ENCODE peak calls at places on chromosomes 2 and 18, in ten cellular contexts. W is stimulated activated CD4-positive, alpha-beta T cell treated with anti-CD3 and anti-CD28 coated beads, Interleukin-2, amount 100 ng/mL, for 48 hours; Q is putamen; N is amniotic epithelial cell; P is activated effector memory CD4-positive, alpha-beta T cell treated with Interleukin-2 at 50 U/mL for 16 hours; B is fibroblast of gingiva; V is T-helper 2 cell; I is natural killer cell; U is fibroblast of pulmonary artery; C is keratinocyte. R is an unnamed sample.

GRCh38 chr18:77401173-77401572 is 151.5 kb downstream of the GALR1 start:
- DNase-seq in W (no peak), Q (no peak), N (no peak), P (no peak), B (no peak), V (no peak), I (no peak), U (no peak), C (no peak), R (no peak)

GRCh38 chr2:56671973-56672569 is 488.3 kb downstream of the CCDC85A start:
- DNase-seq in W (no peak), Q (no peak), N (peak), P (no peak), B (no peak), V (no peak), I (no peak), U (peak), C (no peak), R (no peak)

GRCh38 chr2:36561223-36561944 is 36.6 kb downstream of the FEZ2 start:
- DNase-seq in W (no peak), Q (no peak), N (peak), P (no peak), B (peak), V (no peak), I (no peak), U (peak), C (peak), R (no peak)

GRCh38 chr18:69897397-69898108 is 50.1 kb downstream of the CD226 start:
- DNase-seq in W (no peak), Q (no peak), N (no peak), P (no peak), B (no peak), V (peak), I (no peak), U (no peak), C (no peak), R (no peak)

GRCh38 chr18:58222439-58223125 is 178.6 kb downstream of the NEDD4L start:
- DNase-seq in W (no peak), Q (no peak), N (no peak), P (no peak), B (no peak), V (no peak), I (no peak), U (no peak), C (no peak), R (no peak)

GRCh38 chr18:58221060-58221725 is 177.2 kb downstream of the NEDD4L start:
- DNase-seq in W (no peak), Q (peak), N (peak), P (no peak), B (no peak), V (no peak), I (no peak), U (peak), C (peak), R (no peak)

GRCh38 chr2:163171786-163172549 is 333.4 kb upstream of the KCNH7 start:
- DNase-seq in W (no peak), Q (no peak), N (peak), P (no peak), B (peak), V (no peak), I (no peak), U (peak), C (no peak), R (no peak)

GRCh38 chr18:50614838-50615237 is 55.0 kb downstream of the MAPK4 start:
- DNase-seq in W (no peak), Q (no peak), N (peak), P (no peak), B (peak), V (no peak), I (no peak), U (peak), C (no peak), R (no peak)

GRCh38 chr2:113705982-113706523 is 50.4 kb downstream of the SLC35F5 start:
- DNase-seq in W (no peak), Q (no peak), N (no peak), P (no peak), B (no peak), V (no peak), I (no peak), U (no peak), C (no peak), R (no peak)

GRCh38 chr2:151097118-151097517 is 164.5 kb downstream of the RBM43 start:
- DNase-seq in W (no peak), Q (no peak), N (no peak), P (no peak), B (peak), V (no peak), I (no peak), U (no peak), C (no peak), R (no peak)

GRCh38 chr2:127121776-127122176 is 14.8 kb upstream of the BIN1 start:
- DNase-seq in W (no peak), Q (no peak), N (no peak), P (no peak), B (no peak), V (no peak), I (no peak), U (peak), C (no peak), R (no peak)

GRCh38 chr18:63590368-63590767 is 3.2 kb downstream of the SERPINB13 start:
- DNase-seq in W (no peak), Q (no peak), N (peak), P (no peak), B (no peak), V (no peak), I (no peak), U (no peak), C (no peak), R (no peak)

GRCh38 chr18:9719421-9719981 is 11.4 kb downstream of the RAB31 start:
- DNase-seq in W (no peak), Q (peak), N (peak), P (no peak), B (peak), V (no peak), I (no peak), U (peak), C (no peak), R (no peak)